ENCODE peak calls at places on chromosomes 1 and 21, in five cellular contexts. U, K, Z, H and A are unnamed samples.
A peak's percentile ranks its signal among the peaks of the same experiment; 100 is the strongest.

GRCh38 chr1:153534933-153535663 is 693 bp downstream of the S100A6 start:
- DNase-seq in U (no peak), K (no peak), Z (peak; percentile 6), H (no peak), A (no peak)

GRCh38 chr1:19525607-19526545 is 40.5 kb upstream of the CAPZB start:
- DNase-seq in U (no peak), K (no peak), Z (no peak), H (no peak), A (no peak)

GRCh38 chr1:51574796-51575195 is 42.1 kb upstream of the OSBPL9 start:
- DNase-seq in U (no peak), K (no peak), Z (no peak), H (no peak), A (no peak)

GRCh38 chr1:17403081-17403480 is 31.1 kb downstream of the PADI6 start:
- DNase-seq in U (no peak), K (no peak), Z (no peak), H (no peak), A (peak; percentile 92)

GRCh38 chr1:230797376-230798186 is 50.4 kb downstream of the CAPN9 start:
- DNase-seq in U (peak; percentile 55), K (no peak), Z (peak; percentile 73), H (peak; percentile 41), A (peak; percentile 84)

GRCh38 chr1:70528591-70529333 is 117.7 kb downstream of the CTH start:
- DNase-seq in U (peak; percentile 65), K (no peak), Z (peak; percentile 62), H (peak; percentile 12), A (peak; percentile 4)

GRCh38 chr1:31897534-31898100 is 40.6 kb downstream of the PTP4A2 start:
- DNase-seq in U (peak; percentile 55), K (no peak), Z (no peak), H (no peak), A (no peak)

GRCh38 chr1:199302554-199302953 is 663.7 kb downstream of the PTPRC start:
- DNase-seq in U (no peak), K (no peak), Z (no peak), H (no peak), A (no peak)

GRCh38 chr1:208600456-208600855 is 356.3 kb upstream of the PLXNA2 start:
- DNase-seq in U (no peak), K (no peak), Z (no peak), H (no peak), A (no peak)

GRCh38 chr1:115237023-115237422 is 101.0 kb downstream of the NGF start:
- DNase-seq in U (no peak), K (no peak), Z (no peak), H (no peak), A (no peak)

GRCh38 chr21:40255665-40256064 is 388.4 kb downstream of the PCP4 start:
- DNase-seq in U (no peak), K (no peak), Z (no peak), H (no peak), A (no peak)

GRCh38 chr21:36847189-36847588 is 119.3 kb downstream of the HLCS start:
- DNase-seq in U (no peak), K (no peak), Z (no peak), H (no peak), A (peak; percentile 48)

GRCh38 chr21:26833460-26833939 is 11.7 kb downstream of the ADAMTS1 start:
- DNase-seq in U (no peak), K (no peak), Z (no peak), H (no peak), A (no peak)

DNA sequence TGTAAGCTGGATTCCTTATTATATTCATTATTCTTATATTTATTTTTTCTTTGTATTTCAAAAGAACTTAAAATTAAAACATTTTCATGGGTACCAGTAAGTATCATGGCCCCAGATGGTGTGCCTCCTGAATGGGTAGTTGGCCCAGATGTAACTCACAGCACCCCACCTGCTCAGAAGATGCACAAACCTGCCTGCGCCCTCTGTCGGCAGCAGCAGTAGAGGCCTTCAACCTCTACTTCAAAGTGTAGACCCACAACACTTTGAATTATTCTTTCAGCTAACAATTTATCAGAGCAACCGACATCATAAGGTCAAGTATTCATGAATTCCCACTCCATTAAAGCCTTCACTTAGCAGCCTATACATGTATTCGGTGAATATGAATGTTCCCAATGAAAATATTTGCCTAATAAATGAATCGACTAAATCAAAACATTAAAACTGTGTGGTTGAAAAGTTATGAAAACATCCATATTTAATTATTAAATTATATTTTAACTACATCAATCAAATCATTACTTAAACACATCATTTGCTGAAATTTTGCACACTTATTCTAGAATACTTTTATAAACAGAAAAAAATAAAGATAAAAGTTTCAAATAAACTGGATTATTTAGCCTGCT is 25.4 kb downstream of the PIGM start:
- DNase-seq in U (peak; percentile 73), K (peak; percentile 46), Z (peak; percentile 75), H (peak; percentile 64), A (peak; percentile 88)
- TF ChIP-seq JUND in U (no peak), K (no peak), Z (no peak), H (no peak), A (no peak)

GRCh38 chr1:152107984-152108898 is 7.0 kb downstream of the TCHH start:
- DNase-seq in U (no peak), K (no peak), Z (no peak), H (peak; percentile 63), A (no peak)
- TF ChIP-seq JUND in U (no peak), K (no peak), Z (no peak), H (no peak), A (no peak)

GRCh38 chr1:162942903-162943567 is 82.1 kb upstream of the CCDC190 start:
- DNase-seq in U (no peak), K (no peak), Z (no peak), H (no peak), A (no peak)
- TF ChIP-seq JUND in U (no peak), K (no peak), Z (no peak), H (no peak), A (no peak)

GRCh38 chr1:47660622-47661021 is 222.8 kb downstream of the FOXD2 start:
- DNase-seq in U (no peak), K (no peak), Z (no peak), H (no peak), A (no peak)

GRCh38 chr1:47659141-47659540 is 221.3 kb downstream of the FOXD2 start:
- DNase-seq in U (no peak), K (no peak), Z (no peak), H (no peak), A (no peak)

GRCh38 chr1:47658161-47658920 is 220.5 kb downstream of the FOXD2 start:
- DNase-seq in U (no peak), K (no peak), Z (no peak), H (no peak), A (no peak)

GRCh38 chr1:47655521-47656300 is 217.9 kb downstream of the FOXD2 start:
- DNase-seq in U (no peak), K (no peak), Z (no peak), H (no peak), A (no peak)

DNA sequence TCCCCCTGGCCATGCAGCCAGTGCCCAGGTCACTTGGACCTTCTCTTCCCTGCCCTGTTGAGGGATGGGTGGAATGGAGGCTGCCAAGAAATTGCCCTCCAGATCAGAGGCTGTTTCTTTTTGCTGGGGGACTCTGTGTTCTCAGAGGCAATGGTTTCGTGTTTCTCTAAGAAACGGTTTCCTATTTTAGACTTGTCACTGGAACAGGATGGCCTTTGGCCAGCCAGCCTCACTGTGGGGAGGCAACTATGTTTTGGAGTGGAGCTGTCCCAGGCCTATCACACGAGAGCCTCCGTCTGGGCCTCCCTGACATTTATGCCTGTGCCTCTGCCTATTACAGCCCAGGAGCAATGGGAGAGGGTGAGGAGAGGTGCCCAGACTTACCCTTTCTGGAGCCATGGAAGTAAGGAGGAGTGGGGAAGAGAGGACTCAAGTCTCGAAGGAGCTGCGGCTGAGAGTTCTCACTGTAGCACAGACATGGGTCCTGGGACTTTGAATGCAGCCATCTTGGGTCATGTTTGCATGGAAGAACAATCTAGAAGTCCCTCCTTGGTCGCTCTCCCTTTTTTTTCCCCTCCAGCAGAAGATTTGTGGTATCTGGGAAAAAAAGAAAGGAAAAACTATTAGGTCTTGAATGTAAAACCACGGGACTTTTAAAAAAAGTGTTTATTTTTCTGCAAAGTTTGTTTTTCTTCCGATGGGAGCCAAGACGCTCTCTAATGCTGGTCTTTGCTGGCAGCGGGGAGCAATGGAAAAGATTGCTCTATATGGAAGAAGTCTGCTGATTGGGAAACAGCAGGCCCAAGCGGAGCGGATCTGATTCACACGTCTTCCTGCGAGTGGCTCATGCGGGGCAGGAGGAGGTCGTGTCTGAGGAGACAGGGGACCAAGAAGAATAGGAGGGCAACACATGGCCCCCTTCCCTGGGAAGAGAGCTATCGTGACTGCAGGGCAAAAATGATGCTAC is 219.2 kb downstream of the FOXD2 start:
- DNase-seq in U (no peak), K (no peak), Z (no peak), H (no peak), A (no peak)
- TF ChIP-seq JUND in U (no peak), K (no peak), Z (no peak), H (no peak), A (no peak)

GRCh38 chr1:221708987-221709386 is 32.9 kb downstream of the DUSP10 start:
- DNase-seq in U (peak; percentile 18), K (no peak), Z (no peak), H (no peak), A (peak; percentile 16)
- TF ChIP-seq JUND in U (no peak), K (no peak), Z (no peak), H (no peak), A (no peak)